ENCODE peak calls at places on chromosomes 13 and 19, in seven cellular contexts. W is neural crest cell; A is activated naive CD8-positive, alpha-beta T cell treated with anti-CD3 and anti-CD28 coated beads, Interleukin-2, amount 50 U/mL, for 16 hours; B is iPS DF 6.9; U is lower leg skin; V is NCI-H510A treated with DMSO at 0.1 percent for 48 hours; G is tibial nerve. M is an unnamed sample.

GRCh38 chr19:19185853-19186728 is 5.9 kb downstream of the BORCS8 start:
- DNase-seq in W (peak), A (peak), B (peak), U (no peak), V (peak), G (no peak), M (peak)

GRCh38 chr13:30819136-30819875 is 84.0 kb downstream of the ALOX5AP start:
- DNase-seq in W (no peak), A (no peak), B (no peak), U (no peak), V (peak), G (no peak), M (no peak)

GRCh38 chr13:36736119-36736726 is 62.4 kb downstream of the SERTM1 start:
- DNase-seq in W (peak), A (no peak), B (peak), U (no peak), V (peak), G (peak), M (no peak)

GRCh38 chr13:62653371-62653770 is 1237.7 kb upstream of the PCDH20 start:
- DNase-seq in W (no peak), A (no peak), B (no peak), U (no peak), V (no peak), G (no peak), M (no peak)

GRCh38 chr13:32545083-32545482 is 6.5 kb upstream of the N4BP2L2 start:
- DNase-seq in W (no peak), A (no peak), B (no peak), U (no peak), V (no peak), G (no peak), M (no peak)

GRCh38 chr13:109704771-109705628 is 81.4 kb downstream of the IRS2 start:
- DNase-seq in W (no peak), A (no peak), B (no peak), U (peak), V (peak), G (no peak), M (no peak)

GRCh38 chr13:110714798-110715394 is 1.4 kb downstream of the ING1 start:
- DNase-seq in W (peak), A (no peak), B (no peak), U (peak), V (peak), G (peak), M (no peak)

GRCh38 chr19:18541258-18541991 is 1.9 kb downstream of the FKBP8 start:
- DNase-seq in W (no peak), A (no peak), B (no peak), U (no peak), V (no peak), G (no peak), M (no peak)

GRCh38 chr19:48444933-48445194 is 919 bp upstream of the GRWD1 start:
- DNase-seq in W (no peak), A (no peak), B (no peak), U (no peak), V (no peak), G (no peak), M (no peak)

GRCh38 chr13:82878536-82878935 is 1003.7 kb downstream of the SLITRK1 start:
- DNase-seq in W (no peak), A (no peak), B (no peak), U (no peak), V (peak), G (no peak), M (no peak)

GRCh38 chr19:16226184-16226591 is 28.5 kb downstream of the AP1M1 start:
- DNase-seq in W (no peak), A (no peak), B (no peak), U (peak), V (no peak), G (peak), M (no peak)

GRCh38 chr13:27921421-27921960 is 1.7 kb downstream of the PDX1 start:
- DNase-seq in W (no peak), A (no peak), B (no peak), U (no peak), V (peak), G (no peak), M (no peak)

GRCh38 chr19:21256722-21257121 is 72.5 kb downstream of the ZNF708 start:
- DNase-seq in W (no peak), A (no peak), B (peak), U (no peak), V (no peak), G (no peak), M (no peak)

GRCh38 chr19:45477713-45478453 is 10.1 kb downstream of the FOSB start:
- DNase-seq in W (no peak), A (no peak), B (no peak), U (no peak), V (no peak), G (no peak), M (no peak)

GRCh38 chr13:73607489-73608156 is 526.6 kb downstream of the KLF12 start:
- DNase-seq in W (no peak), A (no peak), B (no peak), U (no peak), V (no peak), G (no peak), M (no peak)

GRCh38 chr13:79593611-79594275 is 112.8 kb downstream of the NDFIP2 start:
- DNase-seq in W (no peak), A (no peak), B (no peak), U (no peak), V (no peak), G (no peak), M (no peak)

GRCh38 chr19:52703917-52704316 is 30.9 kb downstream of the ZNF611 start:
- DNase-seq in W (no peak), A (no peak), B (no peak), U (no peak), V (no peak), G (no peak), M (no peak)

GRCh38 chr13:37788346-37788745 is 81.2 kb downstream of the TRPC4 start:
- DNase-seq in W (no peak), A (no peak), B (no peak), U (no peak), V (no peak), G (no peak), M (no peak)

GRCh38 chr13:45503658-45504057 is 38.9 kb downstream of the COG3 start:
- DNase-seq in W (no peak), A (no peak), B (no peak), U (no peak), V (no peak), G (no peak), M (no peak)

GRCh38 chr19:54388001-54388802 is 23.5 kb upstream of the LAIR1 start:
- DNase-seq in W (no peak), A (no peak), B (no peak), U (no peak), V (no peak), G (no peak), M (peak)

GRCh38 chr19:42129399-42130253 is 2.6 kb downstream of the POU2F2 start:
- DNase-seq in W (no peak), A (no peak), B (no peak), U (peak), V (no peak), G (no peak), M (no peak)

GRCh38 chr19:50658438-50659317 is 9.4 kb downstream of the C19orf81 start:
- DNase-seq in W (peak), A (peak), B (no peak), U (peak), V (no peak), G (no peak), M (peak)

GRCh38 chr19:2734589-2735288 is 5.1 kb downstream of the SLC39A3 start:
- DNase-seq in W (no peak), A (no peak), B (no peak), U (no peak), V (no peak), G (no peak), M (no peak)

GRCh38 chr19:13850910-13851753 is 25.8 kb upstream of the NANOS3 start:
- DNase-seq in W (no peak), A (no peak), B (no peak), U (peak), V (no peak), G (peak), M (no peak)

GRCh38 chr13:24271611-24272451 is 37.5 kb upstream of the C1QTNF9 start:
- DNase-seq in W (peak), A (no peak), B (no peak), U (peak), V (no peak), G (no peak), M (no peak)

GRCh38 chr13:110306960-110307696 is at the start of the genes COL4A1 and COL4A2:
- DNase-seq in W (peak), A (no peak), B (no peak), U (peak), V (peak), G (peak), M (no peak)

GRCh38 chr13:94784066-94784465 is 71.7 kb upstream of the SOX21 start:
- DNase-seq in W (no peak), A (no peak), B (no peak), U (no peak), V (no peak), G (no peak), M (no peak)

M was measured in stimulated activated CD8-positive, alpha-beta memory T cell treated with anti-CD3 and anti-CD28 coated beads, Interleukin-4, amount 100 ng/mL, for 4 hours.